ENCODE peak calls at places on chromosomes 1 and 21, in four cellular contexts. Z, Y, A and E are unnamed samples.

GRCh38 chr21:42276526-42277154 is 38.6 kb downstream of the TFF3 start:
- DNase-seq in Z (no peak), Y (no peak), A (no peak), E (no peak)

GRCh38 chr1:57620589-57620988 is 196.7 kb upstream of the DAB1 start:
- DNase-seq in Z (no peak), Y (no peak), A (no peak), E (no peak)

GRCh38 chr1:149936076-149936991 is at the start of gene MTMR11:
- DNase-seq in Z (no peak), Y (peak), A (no peak), E (peak)

GRCh38 chr1:226722240-226722900 is 16.7 kb downstream of the ITPKB start:
- DNase-seq in Z (no peak), Y (no peak), A (no peak), E (no peak)

GRCh38 chr1:203000217-203000944 is 6.8 kb upstream of the TMEM183A start:
- DNase-seq in Z (no peak), Y (no peak), A (no peak), E (no peak)

GRCh38 chr1:113783254-113784103 is 24.2 kb upstream of the PHTF1 start:
- DNase-seq in Z (peak), Y (peak), A (peak), E (peak)

GRCh38 chr1:206700445-206701036 is 15.8 kb downstream of the MAPKAPK2 start:
- DNase-seq in Z (no peak), Y (peak), A (no peak), E (no peak)

GRCh38 chr1:93811646-93812045 is 67.4 kb downstream of the DNTTIP2 start:
- DNase-seq in Z (no peak), Y (no peak), A (peak), E (no peak)

GRCh38 chr1:119027759-119028158 is 39.6 kb upstream of the TBX15 start:
- DNase-seq in Z (no peak), Y (no peak), A (no peak), E (peak)

GRCh38 chr1:202227273-202227672 is 33.7 kb downstream of the LGR6 start:
- DNase-seq in Z (no peak), Y (no peak), A (no peak), E (no peak)

GRCh38 chr21:27700974-27701614 is 734.2 kb upstream of the ADAMTS5 start:
- DNase-seq in Z (peak), Y (peak), A (peak), E (peak)

GRCh38 chr1:28395181-28395580 is 25.6 kb downstream of the PHACTR4 start:
- DNase-seq in Z (no peak), Y (peak), A (no peak), E (no peak)

GRCh38 chr1:108208724-108209404 is 8.7 kb upstream of the SLC25A24 start:
- DNase-seq in Z (no peak), Y (no peak), A (no peak), E (no peak)

GRCh38 chr21:36749935-36750578 is 51.1 kb downstream of the SIM2 start:
- DNase-seq in Z (no peak), Y (peak), A (no peak), E (no peak)

GRCh38 chr1:37533317-37534093 is 18.9 kb upstream of the MEAF6 start:
- DNase-seq in Z (no peak), Y (no peak), A (peak), E (peak)

GRCh38 chr1:15248238-15248637 is 1.2 kb downstream of the FHAD1 start:
- DNase-seq in Z (no peak), Y (no peak), A (no peak), E (no peak)

GRCh38 chr1:3275471-3276340 is 178.8 kb upstream of the ARHGEF16 start:
- DNase-seq in Z (no peak), Y (no peak), A (no peak), E (no peak)

GRCh38 chr1:41422306-41422705 is 61.1 kb downstream of the FOXO6 start:
- DNase-seq in Z (no peak), Y (no peak), A (no peak), E (no peak)

GRCh38 chr1:59673575-59674467 is 140.9 kb upstream of the HOOK1 start:
- DNase-seq in Z (no peak), Y (no peak), A (no peak), E (peak)

GRCh38 chr1:5312299-5312686 is 657.9 kb downstream of the AJAP1 start:
- DNase-seq in Z (no peak), Y (no peak), A (no peak), E (no peak)

GRCh38 chr1:45146833-45147232 is 59.6 kb downstream of the ZSWIM5 start:
- DNase-seq in Z (no peak), Y (no peak), A (peak), E (no peak)

GRCh38 chr1:21267191-21268077 is 22.8 kb downstream of the ECE1 start:
- DNase-seq in Z (no peak), Y (no peak), A (no peak), E (no peak)

GRCh38 chr1:214435867-214436266 is 115.5 kb downstream of the PTPN14 start:
- DNase-seq in Z (no peak), Y (no peak), A (no peak), E (no peak)

GRCh38 chr1:50860702-50861101 is 99.4 kb downstream of the FAF1 start:
- DNase-seq in Z (no peak), Y (no peak), A (no peak), E (no peak)

GRCh38 chr1:117512728-117513321 is 93.0 kb upstream of the TENT5C start:
- DNase-seq in Z (peak), Y (peak), A (peak), E (peak)

GRCh38 chr1:62395291-62395690 is 41.6 kb upstream of the USP1 start:
- DNase-seq in Z (peak), Y (no peak), A (no peak), E (no peak)

GRCh38 chr1:116508984-116509980 is 61.5 kb downstream of the CD58 start:
- DNase-seq in Z (no peak), Y (peak), A (peak), E (peak)

GRCh38 chr1:4655674-4656532 is 1.5 kb downstream of the AJAP1 start:
- DNase-seq in Z (peak), Y (peak), A (peak), E (peak)